ENCODE peak calls at places on chromosome 3, in seven cellular contexts. One of them, this sample, is unnamed.

GRCh38 chr3:99751649-99752048 is 66.0 kb upstream of the CMSS1 start:
- DNase-seq in M059J: peak
- DNase-seq in fibroblast of pulmonary artery: peak
- DNase-seq in T-helper 2 cell treated with Interferon-gamma antibody and Interleukin-4, amounts not matched to agents 5 μg/mL and 100 μg/mL, for 36 hours: no peak
- DNase-seq in stimulated activated CD8-positive, alpha-beta memory T cell treated with anti-CD3 and anti-CD28 coated beads, Interleukin-15, amount 100 ng/mL, for 1 hour: no peak
- DNase-seq in T-helper 1 cell: no peak
- DNase-seq in activated naive CD4-positive, alpha-beta T cell: no peak
- DNase-seq in this sample: no peak

GRCh38 chr3:134369861-134370596 is 4.2 kb downstream of the AMOTL2 start:
- DNase-seq in activated naive CD4-positive, alpha-beta T cell: no peak
- DNase-seq in T-helper 1 cell: no peak
- DNase-seq in fibroblast of pulmonary artery: peak
- DNase-seq in stimulated activated CD8-positive, alpha-beta memory T cell treated with anti-CD3 and anti-CD28 coated beads, Interleukin-15, amount 100 ng/mL, for 1 hour: no peak
- DNase-seq in M059J: no peak
- DNase-seq in T-helper 2 cell treated with Interferon-gamma antibody and Interleukin-4, amounts not matched to agents 5 μg/mL and 100 μg/mL, for 36 hours: no peak
- DNase-seq in this sample: no peak

GRCh38 chr3:39447637-39448483 is 19.6 kb upstream of the MOBP start:
- DNase-seq in stimulated activated CD8-positive, alpha-beta memory T cell treated with anti-CD3 and anti-CD28 coated beads, Interleukin-15, amount 100 ng/mL, for 1 hour: peak
- DNase-seq in T-helper 2 cell treated with Interferon-gamma antibody and Interleukin-4, amounts not matched to agents 5 μg/mL and 100 μg/mL, for 36 hours: peak
- DNase-seq in fibroblast of pulmonary artery: peak
- DNase-seq in M059J: peak
- DNase-seq in activated naive CD4-positive, alpha-beta T cell: no peak
- DNase-seq in T-helper 1 cell: peak
- DNase-seq in this sample: peak

GRCh38 chr3:157132936-157133335 is 27.0 kb downstream of the CCNL1 start:
- DNase-seq in stimulated activated CD8-positive, alpha-beta memory T cell treated with anti-CD3 and anti-CD28 coated beads, Interleukin-15, amount 100 ng/mL, for 1 hour: no peak
- DNase-seq in M059J: peak
- DNase-seq in activated naive CD4-positive, alpha-beta T cell: no peak
- DNase-seq in fibroblast of pulmonary artery: no peak
- DNase-seq in T-helper 2 cell treated with Interferon-gamma antibody and Interleukin-4, amounts not matched to agents 5 μg/mL and 100 μg/mL, for 36 hours: no peak
- DNase-seq in T-helper 1 cell: no peak
- DNase-seq in this sample: no peak

GRCh38 chr3:61877359-61877770 is 316.0 kb downstream of the PTPRG start:
- DNase-seq in T-helper 2 cell treated with Interferon-gamma antibody and Interleukin-4, amounts not matched to agents 5 μg/mL and 100 μg/mL, for 36 hours: no peak
- DNase-seq in fibroblast of pulmonary artery: peak
- DNase-seq in M059J: no peak
- DNase-seq in stimulated activated CD8-positive, alpha-beta memory T cell treated with anti-CD3 and anti-CD28 coated beads, Interleukin-15, amount 100 ng/mL, for 1 hour: no peak
- DNase-seq in T-helper 1 cell: no peak
- DNase-seq in activated naive CD4-positive, alpha-beta T cell: no peak
- DNase-seq in this sample: no peak

GRCh38 chr3:192651854-192652510 is 75.4 kb downstream of the FGF12 start:
- DNase-seq in M059J: no peak
- DNase-seq in fibroblast of pulmonary artery: no peak
- DNase-seq in T-helper 2 cell treated with Interferon-gamma antibody and Interleukin-4, amounts not matched to agents 5 μg/mL and 100 μg/mL, for 36 hours: no peak
- DNase-seq in T-helper 1 cell: no peak
- DNase-seq in activated naive CD4-positive, alpha-beta T cell: no peak
- DNase-seq in stimulated activated CD8-positive, alpha-beta memory T cell treated with anti-CD3 and anti-CD28 coated beads, Interleukin-15, amount 100 ng/mL, for 1 hour: no peak
- DNase-seq in this sample: no peak

GRCh38 chr3:121834079-121834730 is 655 bp downstream of the IQCB1 start:
- DNase-seq in M059J: peak
- DNase-seq in stimulated activated CD8-positive, alpha-beta memory T cell treated with anti-CD3 and anti-CD28 coated beads, Interleukin-15, amount 100 ng/mL, for 1 hour: no peak
- DNase-seq in fibroblast of pulmonary artery: peak
- DNase-seq in activated naive CD4-positive, alpha-beta T cell: no peak
- DNase-seq in T-helper 1 cell: no peak
- DNase-seq in T-helper 2 cell treated with Interferon-gamma antibody and Interleukin-4, amounts not matched to agents 5 μg/mL and 100 μg/mL, for 36 hours: no peak
- DNase-seq in this sample: no peak

GRCh38 chr3:12875857-12876451 is 34.6 kb upstream of the RPL32 start:
- DNase-seq in M059J: no peak
- DNase-seq in T-helper 2 cell treated with Interferon-gamma antibody and Interleukin-4, amounts not matched to agents 5 μg/mL and 100 μg/mL, for 36 hours: no peak
- DNase-seq in stimulated activated CD8-positive, alpha-beta memory T cell treated with anti-CD3 and anti-CD28 coated beads, Interleukin-15, amount 100 ng/mL, for 1 hour: no peak
- DNase-seq in fibroblast of pulmonary artery: no peak
- DNase-seq in T-helper 1 cell: no peak
- DNase-seq in activated naive CD4-positive, alpha-beta T cell: no peak
- DNase-seq in this sample: no peak

GRCh38 chr3:125000661-125001060 is 55.1 kb downstream of the HEG1 start:
- DNase-seq in stimulated activated CD8-positive, alpha-beta memory T cell treated with anti-CD3 and anti-CD28 coated beads, Interleukin-15, amount 100 ng/mL, for 1 hour: no peak
- DNase-seq in T-helper 1 cell: no peak
- DNase-seq in fibroblast of pulmonary artery: no peak
- DNase-seq in activated naive CD4-positive, alpha-beta T cell: no peak
- DNase-seq in M059J: no peak
- DNase-seq in T-helper 2 cell treated with Interferon-gamma antibody and Interleukin-4, amounts not matched to agents 5 μg/mL and 100 μg/mL, for 36 hours: no peak
- DNase-seq in this sample: no peak

GRCh38 chr3:141660598-141660947 is 77.5 kb upstream of the RNF7 start:
- DNase-seq in M059J: no peak
- DNase-seq in T-helper 1 cell: no peak
- DNase-seq in stimulated activated CD8-positive, alpha-beta memory T cell treated with anti-CD3 and anti-CD28 coated beads, Interleukin-15, amount 100 ng/mL, for 1 hour: no peak
- DNase-seq in activated naive CD4-positive, alpha-beta T cell: no peak
- DNase-seq in fibroblast of pulmonary artery: no peak
- DNase-seq in T-helper 2 cell treated with Interferon-gamma antibody and Interleukin-4, amounts not matched to agents 5 μg/mL and 100 μg/mL, for 36 hours: no peak
- DNase-seq in this sample: no peak

GRCh38 chr3:113193298-113193697 is 18.1 kb upstream of the BOC start:
- DNase-seq in stimulated activated CD8-positive, alpha-beta memory T cell treated with anti-CD3 and anti-CD28 coated beads, Interleukin-15, amount 100 ng/mL, for 1 hour: no peak
- DNase-seq in T-helper 1 cell: no peak
- DNase-seq in activated naive CD4-positive, alpha-beta T cell: no peak
- DNase-seq in fibroblast of pulmonary artery: peak
- DNase-seq in T-helper 2 cell treated with Interferon-gamma antibody and Interleukin-4, amounts not matched to agents 5 μg/mL and 100 μg/mL, for 36 hours: no peak
- DNase-seq in M059J: no peak
- DNase-seq in this sample: no peak

This sample was measured in esophagus squamous epithelium.